ENCODE peak calls at places on chromosomes 7 and 10, in four cellular contexts. S is K562, M is HepG2, F is GM12878. Z is an unnamed sample.
A peak's percentile ranks its signal among the peaks of the same experiment; 100 is the strongest.

GRCh38 chr10:16570731-16571130 is 49.1 kb upstream of the C1QL3 start:
- DNase-seq in S (no peak), M (no peak), F (peak; percentile 69), Z (no peak)

GRCh38 chr10:1419796-1420429 is 317.4 kb downstream of the ADARB2 start:
- DNase-seq in S (no peak), M (no peak), F (no peak), Z (no peak)

GRCh38 chr7:127976722-127977121 is 54.5 kb downstream of the LRRC4 start:
- DNase-seq in S (no peak), M (no peak), F (no peak), Z (no peak)

GRCh38 chr10:100377830-100378229 is 30.8 kb downstream of the SCD start:
- DNase-seq in S (no peak), M (no peak), F (peak; percentile 45), Z (no peak)

GRCh38 chr7:42832672-42833071 is 79.2 kb downstream of the C7orf25 start:
- DNase-seq in S (no peak), M (no peak), F (no peak), Z (no peak)

GRCh38 chr10:30862486-30862885 is 169.2 kb downstream of the ZNF438 start:
- DNase-seq in S (no peak), M (no peak), F (no peak), Z (no peak)

GRCh38 chr10:4953405-4953804 is 9.8 kb upstream of the AKR1C1 start:
- DNase-seq in S (no peak), M (no peak), F (no peak), Z (no peak)

GRCh38 chr10:79378647-79379511 is 31.6 kb downstream of the PPIF start:
- DNase-seq in S (no peak), M (no peak), F (no peak), Z (no peak)

GRCh38 chr10:46523881-46524470 is 32.5 kb downstream of the GPRIN2 start:
- DNase-seq in S (no peak), M (no peak), F (no peak), Z (no peak)

GRCh38 chr7:22725585-22725984 is 1.4 kb upstream of the IL6 start:
- DNase-seq in S (peak; percentile 72), M (peak; percentile 47), F (no peak), Z (no peak)

GRCh38 chr10:91743460-91743859 is 54.8 kb upstream of the TNKS2 start:
- DNase-seq in S (no peak), M (no peak), F (no peak), Z (no peak)

GRCh38 chr7:44259547-44260457 is 59.0 kb downstream of the YKT6 start:
- DNase-seq in S (no peak), M (peak; percentile 3), F (no peak), Z (peak; percentile 95)

GRCh38 chr10:126088144-126088543 is 191.8 kb downstream of the FANK1 start:
- DNase-seq in S (peak; percentile 3), M (no peak), F (no peak), Z (no peak)

GRCh38 chr10:70137135-70137534 is 4.5 kb upstream of the AIFM2 start:
- DNase-seq in S (peak; percentile 73), M (no peak), F (no peak), Z (no peak)

GRCh38 chr7:434891-435486 is 84.7 kb downstream of the PDGFA start:
- DNase-seq in S (no peak), M (peak; percentile 75), F (no peak), Z (peak; percentile 18)

GRCh38 chr10:24643679-24644209 is 79.9 kb downstream of the ARHGAP21 start:
- DNase-seq in S (peak; percentile 57), M (no peak), F (no peak), Z (no peak)

GRCh38 chr10:71214641-71215160 is 2.3 kb downstream of the UNC5B start:
- DNase-seq in S (no peak), M (no peak), F (no peak), Z (no peak)

GRCh38 chr10:14602807-14603538 is 171.7 kb downstream of the FAM107B start:
- DNase-seq in S (no peak), M (no peak), F (no peak), Z (peak; percentile 37)

GRCh38 chr10:102951316-102951715 is 33.2 kb downstream of the CNNM2 start:
- DNase-seq in S (no peak), M (no peak), F (no peak), Z (no peak)

GRCh38 chr7:90579181-90579688 is 16.9 kb upstream of the CDK14 start:
- DNase-seq in S (peak; percentile 17), M (no peak), F (no peak), Z (peak; percentile 59)

GRCh38 chr7:3194501-3195141 is 106.4 kb upstream of the SDK1 start:
- DNase-seq in S (no peak), M (peak; percentile 97), F (no peak), Z (peak; percentile 76)

GRCh38 chr10:119452396-119452795 is 90.1 kb downstream of the RGS10 start:
- DNase-seq in S (no peak), M (no peak), F (no peak), Z (no peak)

GRCh38 chr10:44958196-44958896 is 1.3 kb upstream of the RASSF4 start:
- DNase-seq in S (no peak), M (no peak), F (no peak), Z (peak; percentile 47)

GRCh38 chr10:77710081-77710551 is 72.5 kb upstream of the KCNMA1 start:
- DNase-seq in S (no peak), M (no peak), F (peak; percentile 48), Z (no peak)

GRCh38 chr10:121070257-121070656 is 219.1 kb downstream of the WDR11 start:
- DNase-seq in S (peak; percentile 13), M (peak; percentile 46), F (no peak), Z (no peak)

GRCh38 chr7:151087247-151088018 is 1.2 kb downstream of the AGAP3 start:
- DNase-seq in S (peak; percentile 79), M (peak; percentile 35), F (no peak), Z (peak; percentile 44)

GRCh38 chr7:43562383-43562782 is 20.5 kb upstream of the STK17A start:
- DNase-seq in S (no peak), M (no peak), F (no peak), Z (no peak)

GRCh38 chr7:139896831-139897230 is 67.8 kb downstream of the TBXAS1 start:
- DNase-seq in S (no peak), M (no peak), F (no peak), Z (no peak)

GRCh38 chr10:111429288-111430028 is 352.6 kb downstream of the ADRA2A start:
- DNase-seq in S (no peak), M (no peak), F (no peak), Z (no peak)
- H2AFZ ChIP-seq in S (no peak overlapping the region), M (no peak overlapping the region), F (no peak overlapping the region), Z (no peak overlapping the region)

GRCh38 chr10:11493646-11494045 is 117.8 kb downstream of the USP6NL start:
- DNase-seq in S (no peak), M (no peak), F (no peak), Z (no peak)
- TF ChIP-seq MYC in S (no peak), M (no peak), F (no peak), Z (no peak)

GRCh38 chr7:142797799-142798377 is 27.1 kb downstream of the PRSS2 start:
- DNase-seq in S (no peak), M (no peak), F (no peak), Z (no peak)
- H3K4me3 ChIP-seq in S (no peak overlapping the region), M (no peak overlapping the region), F (peak overlapping the region; percentile 71), Z (peak overlapping the region; percentile 62)

GRCh38 chr7:11193131-11193867 is 219.6 kb downstream of the PHF14 start:
- DNase-seq in S (peak; percentile 18), M (peak; percentile 13), F (no peak), Z (no peak)
- H2AFZ ChIP-seq in S (peak overlapping the region; percentile 34), M (no peak overlapping the region), F (no peak overlapping the region), Z (peak overlapping the region; percentile 80)

GRCh38 chr7:55423277-55423711 is 58.2 kb downstream of the LANCL2 start:
- DNase-seq in S (no peak), M (no peak), F (no peak), Z (peak; percentile 68)
- TF ChIP-seq MYC in S (no peak), M (no peak), F (no peak), Z (peak; percentile 27)